ENCODE peak calls at places on chromosomes 6 and 20, in six cellular contexts. G is heart right ventricle, A is tibial artery, K is fibroblast of villous mesenchyme, S is body of pancreas, X is cardiac fibroblast. F is an unnamed sample.
A peak's percentile ranks its signal among the peaks of the same experiment; 100 is the strongest.

GRCh38 chr6:14324042-14324441 is 206.5 kb downstream of the CD83 start:
- DNase-seq in G (no peak), A (no peak), K (no peak), S (no peak), X (no peak), F (no peak)

GRCh38 chr20:41483553-41483930 is 116.9 kb upstream of the EMILIN3 start:
- DNase-seq in G (no peak), A (no peak), K (no peak), S (no peak), X (no peak), F (no peak)

GRCh38 chr6:33925210-33925609 is 121.4 kb upstream of the MLN start:
- DNase-seq in G (no peak), A (no peak), K (no peak), S (peak; percentile 41), X (no peak), F (no peak)

GRCh38 chr6:26594730-26595632 is 1.8 kb upstream of the ABT1 start:
- DNase-seq in G (no peak), A (no peak), K (peak; percentile 57), S (no peak), X (peak; percentile 68), F (no peak)

GRCh38 chr6:79676785-79677736 is 45.9 kb downstream of the SH3BGRL2 start:
- DNase-seq in G (no peak), A (no peak), K (no peak), S (no peak), X (no peak), F (no peak)

GRCh38 chr6:340991-341827 is 48.9 kb downstream of the DUSP22 start:
- DNase-seq in G (peak; percentile 29), A (no peak), K (no peak), S (peak; percentile 5), X (no peak), F (peak; percentile 85)

GRCh38 chr6:109093732-109094131 is 914 bp downstream of the SESN1 start:
- DNase-seq in G (no peak), A (no peak), K (peak; percentile 29), S (no peak), X (no peak), F (no peak)

GRCh38 chr20:10953437-10953836 is 279.6 kb upstream of the JAG1 start:
- DNase-seq in G (no peak), A (no peak), K (no peak), S (no peak), X (no peak), F (no peak)

GRCh38 chr20:5065489-5066383 is 54.0 kb downstream of the PCNA start:
- DNase-seq in G (peak; percentile 16), A (peak; percentile 76), K (peak; percentile 81), S (peak; percentile 74), X (peak; percentile 96), F (no peak)

GRCh38 chr6:35948725-35949124 is 27.8 kb upstream of the SRPK1 start:
- DNase-seq in G (no peak), A (no peak), K (peak; percentile 33), S (no peak), X (peak; percentile 42), F (no peak)
- TF ChIP-seq CTCF in G (no peak), A (no peak), K (peak; percentile 57), S (no peak), X (peak; percentile 44), F (no peak)

GRCh38 chr20:24916412-24916811 is 32.7 kb upstream of the CST7 start:
- DNase-seq in G (no peak), A (no peak), K (no peak), S (no peak), X (no peak), F (peak; percentile 21)

GRCh38 chr20:24917797-24918578 is 31.1 kb upstream of the CST7 start:
- DNase-seq in G (peak; percentile 51), A (peak; percentile 54), K (peak; percentile 61), S (peak; percentile 90), X (peak; percentile 78), F (peak; percentile 89)

GRCh38 chr20:24915892-24916291 is 33.2 kb upstream of the CST7 start:
- DNase-seq in G (no peak), A (no peak), K (no peak), S (no peak), X (no peak), F (peak; percentile 15)

GRCh38 chr20:24917056-24917455 is 32.0 kb upstream of the CST7 start:
- DNase-seq in G (no peak), A (no peak), K (no peak), S (no peak), X (no peak), F (peak; percentile 17)

DNA sequence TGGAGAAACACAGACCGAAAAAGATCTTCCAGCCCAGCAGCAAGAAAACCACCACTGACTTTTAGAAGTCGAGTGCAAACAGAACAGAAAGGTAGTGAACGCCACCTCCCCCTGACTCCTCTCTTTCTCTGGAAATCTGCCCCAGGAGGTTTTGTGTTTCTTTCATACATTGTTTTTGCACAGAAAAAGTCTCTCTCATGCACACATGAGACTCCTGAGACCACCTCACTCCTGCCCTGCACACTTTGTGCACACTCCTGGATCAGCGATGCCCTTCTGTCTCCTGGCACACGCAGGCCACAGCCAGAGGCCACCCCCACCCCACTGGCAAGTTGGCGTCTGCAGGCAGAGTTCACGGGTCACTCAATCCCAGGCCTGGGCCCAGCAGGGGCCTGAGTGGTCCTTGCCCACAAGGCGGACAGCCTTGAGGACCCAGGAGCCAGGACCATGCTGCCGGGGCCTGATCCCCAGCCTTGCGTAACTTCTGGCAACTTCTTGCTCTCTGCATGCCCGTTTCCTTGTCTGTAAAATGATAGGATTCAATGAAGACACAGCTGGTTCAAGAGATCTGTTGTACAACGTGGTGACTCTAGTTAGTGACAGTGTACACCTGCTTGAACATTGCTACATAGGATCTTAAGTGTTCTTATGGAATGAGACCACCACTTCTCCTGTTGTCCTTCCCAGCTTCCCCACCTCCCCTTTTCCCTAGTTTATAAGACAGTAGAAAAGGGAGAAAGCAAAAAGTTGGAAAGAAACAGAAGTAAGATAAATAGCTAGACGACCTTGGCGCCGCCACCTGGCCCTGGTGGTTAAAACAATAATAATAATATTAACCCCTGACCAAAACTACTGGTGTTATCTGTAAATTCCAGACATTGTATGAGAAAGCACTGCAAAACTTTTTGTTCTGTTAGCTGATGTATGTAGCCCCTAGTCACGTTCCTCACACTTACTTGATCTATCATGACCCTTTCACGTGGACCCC is 30.2 kb upstream of the CST7 start:
- DNase-seq in G (no peak), A (no peak), K (no peak), S (peak; percentile 57), X (no peak), F (no peak)
- TF ChIP-seq CTCF in G (no peak), A (no peak), K (no peak), S (no peak), X (no peak), F (no peak)

DNA sequence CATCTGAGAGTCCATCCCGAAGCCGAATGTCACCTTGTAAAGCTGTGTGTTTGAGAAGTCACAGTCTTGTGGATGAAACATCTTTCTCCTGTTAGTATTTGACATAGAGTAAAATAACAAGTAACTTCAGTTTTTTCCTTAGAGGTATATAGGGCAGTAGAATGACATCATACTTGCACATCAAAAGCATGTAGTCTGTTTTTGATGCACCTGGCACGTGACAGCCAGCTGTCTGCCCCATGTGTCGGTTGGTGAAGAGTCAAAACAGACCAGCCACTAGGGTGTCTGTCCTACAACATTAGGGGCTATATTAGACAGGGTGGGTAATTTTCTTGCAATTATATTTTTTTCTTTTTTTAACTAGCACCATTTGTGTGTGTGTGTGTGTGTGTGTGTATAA is 70.2 kb downstream of the SNX9 start:
- DNase-seq in G (no peak), A (no peak), K (no peak), S (no peak), X (no peak), F (no peak)
- TF ChIP-seq CTCF in G (no peak), A (no peak), K (no peak), S (no peak), X (no peak), F (no peak)

DNA sequence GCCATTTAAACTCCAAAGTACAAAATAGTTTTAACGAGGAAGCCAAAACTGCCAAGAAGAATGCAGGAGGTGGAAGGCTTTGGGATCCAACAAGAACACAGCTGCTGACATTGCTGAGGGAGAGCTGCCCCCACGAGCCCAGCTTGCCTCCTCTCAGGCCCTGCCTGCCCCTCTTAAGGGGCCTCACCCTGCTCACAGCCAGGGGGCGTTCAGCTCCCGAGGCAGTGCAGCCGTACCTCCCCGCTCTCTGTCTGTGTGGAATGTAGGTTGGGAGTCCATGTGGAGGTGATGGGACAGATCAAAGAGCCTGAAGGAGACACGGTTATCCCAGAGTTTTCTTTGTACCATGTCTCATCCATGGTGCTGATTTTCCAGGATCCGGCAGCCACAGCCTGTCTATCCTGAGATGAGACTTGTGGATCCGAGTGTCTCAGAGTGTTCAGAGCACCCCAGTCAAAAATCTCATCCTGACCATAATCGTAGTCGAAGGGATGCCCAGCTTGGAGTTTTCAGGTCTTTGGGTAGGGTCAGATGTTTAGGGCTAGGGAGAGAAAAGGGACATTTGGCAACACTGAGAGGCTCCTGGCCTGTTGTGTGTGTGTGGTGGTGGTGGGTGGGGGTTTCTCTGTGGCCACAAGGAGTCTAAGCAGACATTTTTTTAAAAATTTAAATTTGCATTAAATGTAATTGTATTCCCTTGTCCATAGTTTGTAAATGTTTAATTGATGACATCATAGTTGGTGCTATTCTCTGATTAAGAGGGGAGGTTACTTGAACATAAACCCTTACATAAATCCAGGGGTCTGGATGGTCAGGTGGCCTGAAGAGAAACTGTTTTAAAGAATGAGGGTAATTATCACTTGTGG is 111.4 kb upstream of the CLDN20 start:
- DNase-seq in G (no peak), A (no peak), K (no peak), S (no peak), X (peak; percentile 20), F (no peak)
- TF ChIP-seq CTCF in G (no peak), A (no peak), K (peak; percentile 40), S (no peak), X (peak; percentile 12), F (no peak)

GRCh38 chr6:56037587-56037986 is 162.2 kb upstream of the BMP5 start:
- DNase-seq in G (no peak), A (no peak), K (no peak), S (no peak), X (peak; percentile 50), F (no peak)
- TF ChIP-seq CTCF in G (no peak), A (no peak), K (no peak), S (no peak), X (no peak), F (no peak)

GRCh38 chr20:54219751-54220426 is 12.0 kb downstream of the PFDN4 start:
- DNase-seq in G (no peak), A (no peak), K (peak; percentile 51), S (no peak), X (peak; percentile 72), F (no peak)
- TF ChIP-seq CTCF in G (peak; percentile 52), A (peak; percentile 32), K (peak; percentile 55), S (peak; percentile 59), X (peak; percentile 47), F (peak; percentile 20)